ENCODE peak calls at places on chromosome 9, in nine cellular contexts. T is tibial artery, Y is AG10803, O is PC-9, D is GM13977, V is bronchial epithelial cell, U is progenitor cell of endocrine pancreas, X is uterus, H is thoracic aorta. J is an unnamed sample.

GRCh38 chr9:75046725-75047345 is 18.7 kb upstream of the CARNMT1 start:
- DNase-seq in Y (no peak), O (no peak), X (no peak), D (no peak), V (no peak), T (no peak), U (no peak), H (no peak), J (no peak)

GRCh38 chr9:129853614-129854013 is 18.4 kb downstream of the USP20 start:
- DNase-seq in T (no peak), D (no peak), V (no peak), U (no peak), O (no peak), Y (no peak), X (no peak), H (no peak), J (no peak)

GRCh38 chr9:126690431-126691051 is 76.8 kb downstream of the LMX1B start:
- DNase-seq in O (no peak), X (no peak), Y (no peak), V (peak; percentile 25), D (peak; percentile 85), T (no peak), U (peak; percentile 78), H (no peak), J (no peak)

GRCh38 chr9:7366121-7366520 is 433.5 kb downstream of the DMAC1 start:
- DNase-seq in Y (peak; percentile 28), T (no peak), U (no peak), D (no peak), O (no peak), X (no peak), V (no peak), H (no peak), J (no peak)

GRCh38 chr9:37745970-37746369 is 7.6 kb upstream of the TRMT10B start:
- DNase-seq in D (no peak), Y (no peak), H (no peak), V (no peak), X (no peak), T (no peak), O (no peak), U (no peak), J (no peak)

GRCh38 chr9:95901506-95901905 is 26.0 kb downstream of the ERCC6L2 start:
- DNase-seq in V (peak; percentile 43), Y (no peak), T (no peak), O (no peak), X (no peak), H (no peak), U (no peak), D (no peak), J (no peak)

GRCh38 chr9:5920860-5921328 is 30.2 kb downstream of the MLANA start:
- DNase-seq in Y (peak; percentile 54), H (no peak), D (peak; percentile 42), X (no peak), T (no peak), V (no peak), O (no peak), U (no peak), J (peak; percentile 39)

GRCh38 chr9:111349766-111350165 is 19.7 kb upstream of the OR2K2 start:
- DNase-seq in U (no peak), X (no peak), T (no peak), O (no peak), D (no peak), H (no peak), V (peak; percentile 9), Y (no peak), J (no peak)

GRCh38 chr9:12882430-12882829 is 107.6 kb downstream of the LURAP1L start:
- DNase-seq in H (no peak), Y (peak; percentile 96), O (no peak), D (no peak), X (no peak), T (no peak), V (no peak), U (no peak), J (peak; percentile 11)

GRCh38 chr9:105308448-105309412 is 64.3 kb downstream of the SLC44A1 start:
- DNase-seq in O (no peak), X (no peak), D (no peak), V (no peak), T (no peak), U (no peak), Y (no peak), H (no peak), J (no peak)

GRCh38 chr9:25917593-25918426 is 239.6 kb upstream of the TUSC1 start:
- DNase-seq in H (no peak), Y (peak; percentile 20), T (no peak), O (no peak), D (no peak), V (peak; percentile 15), X (no peak), U (no peak), J (no peak)

GRCh38 chr9:3963266-3964019 is 336.4 kb downstream of the GLIS3 start:
- DNase-seq in U (no peak), D (no peak), X (peak; percentile 62), T (peak; percentile 42), H (no peak), V (peak; percentile 65), Y (peak; percentile 75), O (no peak), J (peak; percentile 80)

GRCh38 chr9:13110766-13111400 is 168.6 kb downstream of the MPDZ start:
- DNase-seq in T (peak; percentile 68), O (no peak), D (no peak), Y (peak; percentile 78), V (no peak), U (no peak), H (no peak), X (peak; percentile 27), J (no peak)

GRCh38 chr9:127918201-127919107 is 1.6 kb upstream of the ST6GALNAC4 start:
- DNase-seq in X (no peak), H (no peak), O (peak; percentile 55), Y (peak; percentile 55), T (no peak), D (no peak), V (no peak), U (no peak), J (no peak)

GRCh38 chr9:121274851-121275250 is 6.9 kb downstream of the GSN start:
- DNase-seq in D (no peak), V (no peak), H (no peak), X (no peak), U (no peak), T (no peak), Y (peak; percentile 66), O (peak; percentile 33), J (no peak)

GRCh38 chr9:122349201-122349600 is 21.6 kb upstream of the PTGS1 start:
- DNase-seq in T (no peak), V (no peak), U (no peak), D (no peak), H (no peak), O (no peak), X (no peak), Y (no peak), J (no peak)

GRCh38 chr9:2288309-2288708 is 273.2 kb downstream of the SMARCA2 start:
- DNase-seq in X (no peak), U (no peak), D (no peak), O (no peak), Y (no peak), V (no peak), H (no peak), T (no peak), J (no peak)
- TF ChIP-seq CTCF in X (no peak), U (no peak), D (no peak), O (no peak), Y (no peak), V (no peak), H (no peak), T (no peak), J (no peak)

GRCh38 chr9:134391319-134392231 is 65.3 kb downstream of the RXRA start:
- DNase-seq in U (no peak), X (no peak), T (no peak), Y (no peak), D (peak; percentile 79), V (no peak), H (no peak), O (no peak), J (no peak)
- TF ChIP-seq CTCF in U (no peak), X (no peak), T (no peak), Y (no peak), D (no peak), V (no peak), H (no peak), O (no peak), J (no peak)

GRCh38 chr9:124768275-124768674 is 2.8 kb downstream of the NR6A1 start:
- DNase-seq in V (no peak), D (no peak), X (no peak), O (no peak), U (no peak), T (no peak), H (no peak), Y (no peak), J (no peak)

GRCh38 chr9:124766326-124766725 is 4.8 kb downstream of the NR6A1 start:
- DNase-seq in Y (no peak), D (no peak), H (no peak), U (no peak), O (no peak), V (no peak), T (no peak), X (no peak), J (no peak)

GRCh38 chr9:124765439-124765835 is 5.7 kb downstream of the NR6A1 start:
- DNase-seq in X (no peak), D (no peak), U (no peak), T (no peak), H (no peak), Y (no peak), V (no peak), O (no peak), J (no peak)

GRCh38 chr9:124767830-124768229 is 3.3 kb downstream of the NR6A1 start:
- DNase-seq in H (no peak), D (no peak), X (no peak), T (no peak), Y (no peak), V (no peak), O (no peak), U (no peak), J (no peak)

DNA sequence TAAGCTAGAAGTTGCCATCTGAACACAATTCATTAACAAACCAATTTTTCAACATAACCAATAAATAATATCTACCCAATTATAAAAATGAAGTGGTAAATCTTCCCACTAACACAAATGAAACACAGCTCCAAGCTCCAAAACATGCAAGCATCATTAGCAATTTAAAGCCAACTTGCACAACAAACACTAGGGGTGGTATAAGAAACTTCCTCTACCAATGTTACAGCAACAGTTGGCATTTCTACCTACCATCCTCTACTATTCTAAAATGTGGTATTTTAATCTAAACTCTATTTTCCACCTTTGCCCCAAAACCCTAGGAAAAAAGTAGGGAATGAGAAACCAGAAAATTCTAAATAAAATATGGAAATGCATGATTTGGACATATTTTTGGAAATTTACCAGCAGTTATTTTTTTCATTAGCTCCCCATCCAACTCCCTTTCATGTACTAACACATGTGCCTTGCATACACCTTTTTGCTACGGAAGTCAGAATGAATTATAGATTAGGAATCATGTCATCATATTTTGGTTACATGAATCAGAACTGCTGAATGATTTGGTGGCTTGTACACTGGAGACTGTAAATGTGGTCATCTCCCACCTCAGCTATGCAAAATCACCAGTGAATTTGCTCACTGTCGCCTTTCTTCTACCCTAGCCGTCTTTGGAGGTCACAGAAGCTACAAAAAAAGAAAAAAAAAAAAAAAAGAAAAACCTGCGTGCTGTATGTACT is 4.1 kb downstream of the NR6A1 start:
- DNase-seq in U (no peak), T (no peak), O (no peak), X (no peak), Y (no peak), H (no peak), D (no peak), V (no peak), J (no peak)
- TF ChIP-seq CTCF in U (peak; percentile 33), T (no peak), O (no peak), X (no peak), Y (peak; percentile 23), H (no peak), D (peak; percentile 12), V (peak; percentile 19), J (peak; percentile 43)

GRCh38 chr9:1599961-1600360 is 415.2 kb upstream of the SMARCA2 start:
- DNase-seq in X (no peak), V (no peak), H (no peak), O (no peak), T (no peak), Y (no peak), D (no peak), U (no peak), J (no peak)
- TF ChIP-seq CTCF in X (no peak), V (no peak), H (no peak), O (no peak), T (no peak), Y (no peak), D (no peak), U (no peak), J (no peak)

J was measured in HFFc6.